ENCODE peak calls at places on chromosome 12, in five cellular contexts. One of them, this sample, is unnamed.

GRCh38 chr12:131828671-131829350 is 618 bp downstream of the MMP17 start:
- DNase-seq in hippocampal formation: no peak
- DNase-seq in CD8-positive, alpha-beta T cell: no peak
- DNase-seq in left cardiac atrium: no peak
- DNase-seq in stimulated activated CD4-positive, alpha-beta T cell treated with anti-CD3 and anti-CD28 coated beads, Interleukin-1b, Interleukin-23, amount 100 ng/mL, for 4 hours: no peak
- DNase-seq in this sample: no peak

GRCh38 chr12:24695657-24696329 is 253.1 kb downstream of the BCAT1 start:
- DNase-seq in hippocampal formation: no peak
- DNase-seq in CD8-positive, alpha-beta T cell: no peak
- DNase-seq in left cardiac atrium: no peak
- DNase-seq in stimulated activated CD4-positive, alpha-beta T cell treated with anti-CD3 and anti-CD28 coated beads, Interleukin-1b, Interleukin-23, amount 100 ng/mL, for 4 hours: no peak
- DNase-seq in this sample: no peak

GRCh38 chr12:114688256-114688845 is 4.4 kb upstream of the TBX3 start:
- DNase-seq in hippocampal formation: no peak
- DNase-seq in CD8-positive, alpha-beta T cell: no peak
- DNase-seq in left cardiac atrium: no peak
- DNase-seq in stimulated activated CD4-positive, alpha-beta T cell treated with anti-CD3 and anti-CD28 coated beads, Interleukin-1b, Interleukin-23, amount 100 ng/mL, for 4 hours: no peak
- DNase-seq in this sample: no peak

GRCh38 chr12:116735951-116736599 is 1.8 kb downstream of the SPRING1 start:
- DNase-seq in hippocampal formation: no peak
- DNase-seq in CD8-positive, alpha-beta T cell: no peak
- DNase-seq in left cardiac atrium: no peak
- DNase-seq in stimulated activated CD4-positive, alpha-beta T cell treated with anti-CD3 and anti-CD28 coated beads, Interleukin-1b, Interleukin-23, amount 100 ng/mL, for 4 hours: no peak
- DNase-seq in this sample: no peak

GRCh38 chr12:125403145-125403789 is 338.0 kb downstream of the AACS start:
- DNase-seq in hippocampal formation: peak; percentile 17
- DNase-seq in CD8-positive, alpha-beta T cell: no peak
- DNase-seq in left cardiac atrium: no peak
- DNase-seq in stimulated activated CD4-positive, alpha-beta T cell treated with anti-CD3 and anti-CD28 coated beads, Interleukin-1b, Interleukin-23, amount 100 ng/mL, for 4 hours: no peak
- DNase-seq in this sample: no peak

GRCh38 chr12:6451348-6452244 is at the start of gene TAPBPL:
- DNase-seq in hippocampal formation: peak; percentile 85
- DNase-seq in CD8-positive, alpha-beta T cell: peak; percentile 85
- DNase-seq in left cardiac atrium: peak; percentile 87
- DNase-seq in stimulated activated CD4-positive, alpha-beta T cell treated with anti-CD3 and anti-CD28 coated beads, Interleukin-1b, Interleukin-23, amount 100 ng/mL, for 4 hours: peak; percentile 62
- DNase-seq in this sample: peak; percentile 41

GRCh38 chr12:34399631-34400422 is 377.5 kb downstream of the ALG10 start:
- DNase-seq in hippocampal formation: no peak
- DNase-seq in CD8-positive, alpha-beta T cell: peak; percentile 27
- DNase-seq in left cardiac atrium: peak; percentile 4
- DNase-seq in stimulated activated CD4-positive, alpha-beta T cell treated with anti-CD3 and anti-CD28 coated beads, Interleukin-1b, Interleukin-23, amount 100 ng/mL, for 4 hours: no peak
- DNase-seq in this sample: no peak

GRCh38 chr12:57276935-57277563 is 26.1 kb upstream of the STAC3 start:
- DNase-seq in hippocampal formation: no peak
- DNase-seq in CD8-positive, alpha-beta T cell: no peak
- DNase-seq in left cardiac atrium: no peak
- DNase-seq in stimulated activated CD4-positive, alpha-beta T cell treated with anti-CD3 and anti-CD28 coated beads, Interleukin-1b, Interleukin-23, amount 100 ng/mL, for 4 hours: no peak
- DNase-seq in this sample: no peak

GRCh38 chr12:93302331-93303229 is 75.1 kb upstream of the NUDT4 start:
- DNase-seq in hippocampal formation: no peak
- DNase-seq in CD8-positive, alpha-beta T cell: no peak
- DNase-seq in left cardiac atrium: no peak
- DNase-seq in stimulated activated CD4-positive, alpha-beta T cell treated with anti-CD3 and anti-CD28 coated beads, Interleukin-1b, Interleukin-23, amount 100 ng/mL, for 4 hours: no peak
- DNase-seq in this sample: no peak

GRCh38 chr12:65335021-65335714 is 56.7 kb downstream of the MSRB3 start:
- DNase-seq in hippocampal formation: no peak
- DNase-seq in CD8-positive, alpha-beta T cell: no peak
- DNase-seq in left cardiac atrium: peak; percentile 45
- DNase-seq in stimulated activated CD4-positive, alpha-beta T cell treated with anti-CD3 and anti-CD28 coated beads, Interleukin-1b, Interleukin-23, amount 100 ng/mL, for 4 hours: no peak
- DNase-seq in this sample: no peak